ENCODE peak calls at places on chromosomes 2 and 18, in six cellular contexts. Y, N, V, D, L and Q are unnamed samples.

GRCh38 chr18:26956894-26957293 is 91.4 kb upstream of the AQP4 start:
- DNase-seq in Y (no peak), N (no peak), V (no peak), D (no peak), L (no peak), Q (no peak)

GRCh38 chr2:62692225-62692624 is 13.3 kb upstream of the EHBP1 start:
- DNase-seq in Y (no peak), N (no peak), V (no peak), D (no peak), L (no peak), Q (no peak)

GRCh38 chr2:193523662-193524061 is 1328.9 kb upstream of the TMEFF2 start:
- DNase-seq in Y (no peak), N (no peak), V (no peak), D (no peak), L (no peak), Q (no peak)

GRCh38 chr2:182784777-182785176 is 68.7 kb downstream of the DNAJC10 start:
- DNase-seq in Y (peak), N (peak), V (peak), D (no peak), L (peak), Q (peak)

GRCh38 chr2:147782521-147782920 is 62.3 kb upstream of the ACVR2A start:
- DNase-seq in Y (no peak), N (no peak), V (peak), D (no peak), L (no peak), Q (no peak)

GRCh38 chr2:239819091-239819973 is 205.8 kb downstream of the NDUFA10 start:
- DNase-seq in Y (no peak), N (no peak), V (no peak), D (no peak), L (no peak), Q (peak)

GRCh38 chr2:48829036-48829435 is 73.5 kb upstream of the LHCGR start:
- DNase-seq in Y (no peak), N (no peak), V (no peak), D (no peak), L (peak), Q (no peak)

GRCh38 chr2:21559354-21559753 is 435.6 kb downstream of the TDRD15 start:
- DNase-seq in Y (no peak), N (no peak), V (no peak), D (no peak), L (no peak), Q (no peak)

GRCh38 chr2:168328421-168328820 is 81.0 kb upstream of the STK39 start:
- DNase-seq in Y (no peak), N (peak), V (no peak), D (no peak), L (no peak), Q (no peak)

GRCh38 chr2:31136732-31137131 is 1.5 kb downstream of the GALNT14 start:
- DNase-seq in Y (no peak), N (no peak), V (no peak), D (no peak), L (no peak), Q (no peak)

GRCh38 chr2:133640103-133640502 is 71.8 kb upstream of the NCKAP5 start:
- DNase-seq in Y (no peak), N (no peak), V (no peak), D (no peak), L (no peak), Q (no peak)

GRCh38 chr2:176501652-176502051 is 232.4 kb downstream of the MTX2 start:
- DNase-seq in Y (no peak), N (no peak), V (no peak), D (no peak), L (no peak), Q (no peak)

GRCh38 chr2:228869601-228870264 is 401.4 kb downstream of the PID1 start:
- DNase-seq in Y (no peak), N (no peak), V (no peak), D (no peak), L (no peak), Q (no peak)

GRCh38 chr2:172549131-172549530 is 6.8 kb upstream of the PDK1 start:
- DNase-seq in Y (no peak), N (no peak), V (no peak), D (no peak), L (no peak), Q (no peak)

GRCh38 chr2:172551266-172551665 is 4.6 kb upstream of the PDK1 start:
- DNase-seq in Y (no peak), N (no peak), V (peak), D (no peak), L (no peak), Q (peak)

GRCh38 chr2:172540421-172540820 is 15.5 kb upstream of the PDK1 start:
- DNase-seq in Y (no peak), N (no peak), V (no peak), D (no peak), L (no peak), Q (no peak)

GRCh38 chr2:172550419-172550818 is 5.5 kb upstream of the PDK1 start:
- DNase-seq in Y (no peak), N (no peak), V (no peak), D (no peak), L (no peak), Q (no peak)

GRCh38 chr2:172545408-172546075 is 10.3 kb upstream of the PDK1 start:
- DNase-seq in Y (no peak), N (no peak), V (no peak), D (no peak), L (no peak), Q (peak)
- TF ChIP-seq MYC in Y (no peak), N (no peak), V (no peak), D (no peak), L (no peak), Q (no peak)

DNA sequence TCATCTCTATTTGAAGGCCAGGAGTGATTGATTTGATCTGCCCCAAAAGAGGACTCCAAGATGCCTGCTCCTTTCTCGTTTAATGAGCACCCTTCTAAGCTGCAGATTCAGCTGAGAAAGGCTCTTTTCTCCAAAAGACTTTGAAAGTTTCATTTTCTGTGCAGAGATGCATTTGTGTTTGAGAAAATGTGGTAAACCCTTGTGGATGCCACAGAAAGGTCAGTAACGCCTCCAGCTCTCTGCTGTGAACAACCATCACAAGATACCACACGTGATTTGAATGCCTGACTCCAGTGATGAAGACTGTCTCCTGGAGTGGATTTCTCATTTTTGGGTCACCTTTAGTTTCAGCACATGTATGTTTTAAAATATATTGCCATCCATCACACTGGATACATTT is 35.0 kb upstream of the CCDC85A start:
- DNase-seq in Y (no peak), N (no peak), V (no peak), D (no peak), L (no peak), Q (no peak)
- TF ChIP-seq CTCF in Y (no peak), N (no peak), V (no peak), D (no peak), L (no peak), Q (no peak)

GRCh38 chr18:21345851-21346250 is 103.8 kb downstream of the GREB1L start:
- DNase-seq in Y (no peak), N (no peak), V (no peak), D (no peak), L (no peak), Q (no peak)
- TF ChIP-seq MAX in Y (no peak), N (no peak), V (no peak), D (no peak), L (no peak), Q (no peak)

GRCh38 chr2:186881644-186882043 is 32.7 kb upstream of the ZSWIM2 start:
- DNase-seq in Y (no peak), N (no peak), V (no peak), D (no peak), L (no peak), Q (no peak)
- TF ChIP-seq MYC in Y (no peak), N (no peak), V (no peak), D (no peak), L (no peak), Q (no peak)

DNA sequence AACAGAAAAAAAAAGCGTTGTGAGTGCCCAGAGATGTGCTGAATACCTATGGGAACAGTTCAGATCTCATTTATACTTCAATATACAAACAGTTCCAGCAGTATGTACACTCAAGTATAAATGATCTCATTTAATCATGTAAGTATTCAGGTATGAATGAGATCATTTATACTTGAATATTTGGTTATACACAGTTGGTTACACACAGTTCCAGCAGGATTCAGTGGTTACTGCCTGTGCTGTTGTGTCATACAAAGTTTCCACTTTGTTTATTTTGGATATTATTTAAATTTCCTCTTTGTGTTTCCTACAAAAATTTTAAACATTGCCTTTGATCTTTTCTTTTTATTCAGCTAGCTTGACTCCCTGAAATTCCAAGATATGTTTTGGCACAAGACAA is 293.5 kb upstream of the SLC39A10 start:
- DNase-seq in Y (no peak), N (no peak), V (no peak), D (no peak), L (peak), Q (no peak)
- TF ChIP-seq CTCF in Y (no peak), N (no peak), V (no peak), D (no peak), L (no peak), Q (no peak)

GRCh38 chr2:25362564-25363145 is 20.9 kb upstream of the DNMT3A start:
- DNase-seq in Y (no peak), N (no peak), V (no peak), D (peak), L (no peak), Q (peak)
- TF ChIP-seq MAX in Y (no peak), N (no peak), V (no peak), D (no peak), L (no peak), Q (peak)

DNA sequence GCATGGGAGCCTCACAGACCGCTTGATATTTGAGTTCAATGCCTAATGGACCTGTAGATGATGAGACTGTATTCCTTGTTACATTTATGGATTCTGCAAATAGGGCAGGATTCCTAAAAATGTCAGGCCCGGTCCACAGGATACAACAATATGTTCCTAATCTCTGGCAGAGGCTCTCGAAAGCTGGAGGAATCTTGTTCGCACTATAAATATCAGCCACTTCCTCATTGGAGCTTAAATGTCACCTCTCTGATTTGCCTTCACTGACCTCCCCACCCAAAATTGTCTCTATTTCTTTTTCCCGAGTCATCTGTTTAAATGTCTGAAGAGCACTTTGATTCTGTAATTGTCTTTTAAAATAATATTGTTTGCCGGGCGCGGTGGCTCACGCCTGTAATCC is 12.0 kb upstream of the ACSL3 start:
- DNase-seq in Y (no peak), N (no peak), V (no peak), D (no peak), L (no peak), Q (no peak)
- TF ChIP-seq MYC in Y (no peak), N (no peak), V (no peak), D (no peak), L (no peak), Q (no peak)